ENCODE peak calls at places on chromosomes 5 and 9, in seven cellular contexts. O, C, L, P, T, Y and Z are unnamed samples.

GRCh38 chr5:71586052-71586940 is 844 bp upstream of the MCCC2 start:
- DNase-seq in Y (no peak), P (no peak), L (no peak), O (no peak), T (no peak), C (no peak), Z (no peak)

GRCh38 chr5:373710-374602 is 52.4 kb downstream of the AHRR start:
- DNase-seq in T (peak), L (peak), P (peak), O (peak), C (no peak), Y (peak), Z (peak)

GRCh38 chr9:21965401-21965951 is 28.7 kb downstream of the CDKN2A start:
- DNase-seq in T (no peak), L (peak), P (peak), O (peak), Y (peak), C (peak), Z (no peak)

GRCh38 chr5:11302663-11303062 is 541.6 kb upstream of the DAP start:
- DNase-seq in O (no peak), P (no peak), Y (no peak), C (no peak), L (no peak), T (no peak), Z (no peak)

GRCh38 chr5:10735569-10736255 is 25.3 kb downstream of the DAP start:
- DNase-seq in C (no peak), P (no peak), L (peak), O (no peak), T (no peak), Y (no peak), Z (no peak)

GRCh38 chr9:115327441-115328122 is 209.6 kb upstream of the TNC start:
- DNase-seq in O (no peak), P (no peak), T (no peak), Y (no peak), C (no peak), L (no peak), Z (no peak)

GRCh38 chr9:127506117-127506813 is 55.0 kb downstream of the LRSAM1 start:
- DNase-seq in P (no peak), O (no peak), T (no peak), L (no peak), Y (no peak), C (no peak), Z (no peak)

GRCh38 chr9:12666813-12667212 is 26.4 kb upstream of the TYRP1 start:
- DNase-seq in L (no peak), P (no peak), O (no peak), C (peak), T (no peak), Y (no peak), Z (no peak)

GRCh38 chr9:124297553-124297905 is 39.8 kb downstream of the NEK6 start:
- DNase-seq in T (peak), O (no peak), Y (peak), C (peak), P (peak), L (no peak), Z (no peak)

GRCh38 chr5:166595274-166595951 is 1696.0 kb upstream of the WWC1 start:
- DNase-seq in C (peak), P (no peak), O (no peak), Y (no peak), T (no peak), L (no peak), Z (no peak)

GRCh38 chr5:172841258-172841657 is 7.2 kb downstream of the ERGIC1 start:
- DNase-seq in P (no peak), Y (no peak), L (no peak), T (no peak), C (no peak), O (no peak), Z (no peak)

GRCh38 chr5:173488144-173488543 is 128.3 kb downstream of the BOD1 start:
- DNase-seq in O (no peak), C (no peak), T (no peak), Y (no peak), L (no peak), P (peak), Z (peak)

GRCh38 chr9:127706836-127707241 is at the start of gene CFAP157:
- DNase-seq in C (peak), L (no peak), O (no peak), P (peak), Y (no peak), T (no peak), Z (no peak)

GRCh38 chr9:20844916-20845315 is 160.9 kb downstream of the FOCAD start:
- DNase-seq in T (no peak), O (no peak), Y (no peak), C (no peak), L (no peak), P (no peak), Z (no peak)

GRCh38 chr5:140635291-140636257 is 2.6 kb upstream of the CD14 start:
- DNase-seq in L (no peak), P (no peak), T (no peak), O (no peak), C (no peak), Y (no peak), Z (no peak)

GRCh38 chr5:82676663-82677062 is 398.5 kb upstream of the RPS23 start:
- DNase-seq in Y (no peak), L (no peak), O (no peak), T (no peak), C (no peak), P (no peak), Z (no peak)

GRCh38 chr9:110088099-110088498 is 119.9 kb downstream of the C9orf152 start:
- DNase-seq in L (no peak), P (no peak), T (no peak), O (no peak), C (no peak), Y (no peak), Z (no peak)

GRCh38 chr9:99666571-99666970 is 155.1 kb upstream of the NR4A3 start:
- DNase-seq in C (no peak), P (no peak), T (no peak), L (no peak), Y (no peak), O (no peak), Z (no peak)

GRCh38 chr5:107499237-107499636 is 171.5 kb downstream of the EFNA5 start:
- DNase-seq in L (no peak), T (no peak), O (no peak), P (no peak), Y (no peak), C (no peak), Z (no peak)

DNA sequence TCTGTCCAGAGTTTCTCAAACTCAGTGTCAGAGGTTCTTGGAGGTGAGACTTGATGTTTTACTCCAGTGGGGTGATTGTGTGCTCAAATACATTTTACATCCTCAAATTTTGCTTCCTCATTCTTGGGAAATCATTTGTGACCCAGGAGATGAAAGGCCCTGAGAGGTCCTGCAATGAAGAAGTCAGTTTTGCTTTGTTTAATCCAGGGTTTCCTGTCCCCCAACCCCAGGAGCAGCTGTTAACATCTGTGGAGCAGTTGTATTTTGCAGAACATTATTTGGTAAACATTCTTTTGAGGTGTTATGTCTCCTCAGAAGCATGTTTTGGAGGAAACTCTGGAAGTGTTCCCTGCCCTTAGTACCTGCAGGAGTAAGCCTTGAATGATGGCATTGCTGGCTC is 59.8 kb downstream of the DAB2IP start:
- DNase-seq in C (no peak), L (no peak), O (no peak), Y (no peak), T (no peak), P (no peak), Z (no peak)
- H3K27ac ChIP-seq in C (no peak), L (no peak), O (no peak), Y (no peak), T (no peak), P (no peak), Z (no peak)

GRCh38 chr5:135245521-135246499 is 153.2 kb downstream of the MACROH2A1 start:
- DNase-seq in T (no peak), Y (no peak), L (no peak), P (peak), C (no peak), O (no peak), Z (no peak)
- H3K27ac ChIP-seq in T (no peak), Y (no peak), L (no peak), P (no peak), C (no peak), O (no peak), Z (peak)

DNA sequence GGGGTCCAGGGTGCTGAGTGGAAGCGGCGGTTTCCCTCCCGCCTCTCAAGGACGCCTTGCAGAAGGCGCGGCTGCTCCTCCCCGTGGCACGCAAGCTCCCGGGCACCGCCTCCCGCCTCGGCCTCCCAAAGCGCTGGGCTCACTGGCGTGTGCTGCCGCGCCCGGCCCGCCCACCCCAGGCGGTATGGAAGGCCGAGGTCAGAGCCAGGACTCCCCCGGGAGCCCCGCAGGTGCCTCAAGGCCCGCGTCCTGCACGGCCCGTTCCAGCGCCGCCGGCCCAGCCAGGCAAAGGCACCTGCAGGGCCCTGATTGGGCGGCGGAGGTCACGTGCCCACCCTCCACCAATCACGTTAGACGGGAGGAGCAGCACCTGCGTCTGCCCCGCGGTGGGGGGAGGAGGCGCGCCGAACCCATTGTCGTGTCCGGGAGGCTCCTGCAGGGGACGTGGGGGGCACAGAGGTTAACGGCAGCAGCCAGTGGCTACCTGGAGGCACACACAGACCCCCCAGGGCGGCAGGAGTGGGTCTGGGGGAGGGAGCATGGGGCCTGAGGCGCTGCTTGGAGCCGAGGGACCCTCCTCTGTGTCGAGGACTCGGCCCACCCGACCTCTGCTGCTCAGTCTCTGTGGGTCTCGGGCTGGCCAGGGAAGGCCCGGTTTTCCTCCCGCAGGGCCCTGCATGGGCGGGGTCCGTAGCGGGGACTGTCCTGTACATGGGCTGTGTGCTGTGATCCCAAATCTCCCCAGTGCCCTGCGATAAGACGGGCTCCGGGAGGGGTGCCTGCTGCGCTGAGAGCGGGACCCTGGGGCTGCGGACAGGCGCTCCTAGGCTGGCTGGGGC is 2.0 kb upstream of the LCN12 start:
- DNase-seq in Y (peak), L (peak), T (peak), O (peak), C (peak), P (peak), Z (peak)
- H3K27ac ChIP-seq in Y (peak), L (peak), T (peak), O (peak), C (peak), P (peak), Z (peak)

GRCh38 chr9:125659201-125659840 is 47.7 kb downstream of the MAPKAP1 start:
- DNase-seq in P (no peak), L (no peak), C (no peak), T (no peak), O (no peak), Y (no peak), Z (no peak)
- H3K27ac ChIP-seq in P (no peak), L (no peak), C (no peak), T (no peak), O (no peak), Y (no peak), Z (no peak)